ENCODE peak calls at places on chromosomes 7 and 10, in seven cellular contexts. D is NCI-H446; Y is mucosa of descending colon; G is NCI-H510A treated with DMSO at 0.1 percent for 48 hours; T is CD8-positive, alpha-beta memory T cell; S is SJSA1; H is A673. P is an unnamed sample.

GRCh38 chr7:107446988-107447387 is 22.9 kb upstream of the GPR22 start:
- DNase-seq in D (no peak), Y (no peak), G (no peak), T (no peak), S (no peak), H (no peak), P (peak; percentile 71)

GRCh38 chr10:29618341-29619171 is 16.2 kb downstream of the SVIL start:
- DNase-seq in D (no peak), Y (peak; percentile 71), G (peak; percentile 13), T (no peak), S (no peak), H (peak; percentile 47), P (peak; percentile 81)

GRCh38 chr10:109914966-109915365 is 8.3 kb downstream of the XPNPEP1 start:
- DNase-seq in D (no peak), Y (no peak), G (no peak), T (no peak), S (peak; percentile 55), H (peak; percentile 36), P (peak; percentile 91)

GRCh38 chr10:6171891-6172354 is 30.8 kb upstream of the PFKFB3 start:
- DNase-seq in D (peak; percentile 17), Y (no peak), G (no peak), T (no peak), S (peak; percentile 67), H (peak; percentile 88), P (no peak)

GRCh38 chr7:69714886-69715571 is 116.8 kb downstream of the AUTS2 start:
- DNase-seq in D (no peak), Y (no peak), G (no peak), T (no peak), S (no peak), H (no peak), P (no peak)

GRCh38 chr7:81361769-81362168 is 408.1 kb downstream of the HGF start:
- DNase-seq in D (no peak), Y (no peak), G (no peak), T (no peak), S (no peak), H (no peak), P (peak; percentile 8)

GRCh38 chr10:59757966-59758365 is 4.7 kb upstream of the MRLN start:
- DNase-seq in D (no peak), Y (no peak), G (no peak), T (no peak), S (peak; percentile 72), H (no peak), P (no peak)

GRCh38 chr10:4450981-4451501 is 375.0 kb upstream of the AKR1E2 start:
- DNase-seq in D (no peak), Y (no peak), G (no peak), T (no peak), S (no peak), H (peak; percentile 41), P (peak; percentile 81)

GRCh38 chr10:12333382-12334185 is 15.8 kb upstream of the CAMK1D start:
- DNase-seq in D (peak; percentile 91), Y (no peak), G (no peak), T (peak; percentile 12), S (peak; percentile 99), H (peak; percentile 89), P (peak; percentile 98)

GRCh38 chr10:11147723-11148122 is 130.1 kb downstream of the CELF2 start:
- DNase-seq in D (no peak), Y (no peak), G (no peak), T (no peak), S (no peak), H (no peak), P (no peak)

GRCh38 chr10:43942096-43942885 is 293.6 kb upstream of the ZNF32 start:
- DNase-seq in D (no peak), Y (no peak), G (no peak), T (no peak), S (no peak), H (no peak), P (no peak)

GRCh38 chr10:62045765-62046521 is 144.4 kb downstream of the ARID5B start:
- DNase-seq in D (peak; percentile 21), Y (no peak), G (no peak), T (no peak), S (peak; percentile 86), H (peak; percentile 80), P (no peak)

GRCh38 chr10:62076872-62077271 is 175.4 kb downstream of the ARID5B start:
- DNase-seq in D (no peak), Y (no peak), G (no peak), T (no peak), S (peak; percentile 77), H (no peak), P (peak; percentile 89)

GRCh38 chr7:72805526-72806494 is 22.2 kb downstream of the TYW1B start:
- DNase-seq in D (no peak), Y (no peak), G (no peak), T (no peak), S (no peak), H (peak; percentile 15), P (peak; percentile 40)

GRCh38 chr10:128628252-128628651 is 502.0 kb upstream of the MKI67 start:
- DNase-seq in D (no peak), Y (no peak), G (no peak), T (no peak), S (no peak), H (no peak), P (no peak)

GRCh38 chr7:85186521-85187241 is at the start of gene SEMA3D:
- DNase-seq in D (peak; percentile 83), Y (peak; percentile 72), G (peak; percentile 33), T (no peak), S (peak; percentile 85), H (peak; percentile 95), P (peak; percentile 86)

GRCh38 chr7:38425509-38425908 is 152.1 kb upstream of the TARP start:
- DNase-seq in D (no peak), Y (no peak), G (no peak), T (no peak), S (no peak), H (no peak), P (no peak)

GRCh38 chr7:135414850-135415439 is 95.0 kb downstream of the CNOT4 start:
- DNase-seq in D (peak; percentile 26), Y (no peak), G (no peak), T (no peak), S (peak; percentile 48), H (peak; percentile 64), P (peak; percentile 24)

GRCh38 chr10:48796846-48797245 is 112.2 kb downstream of the WDFY4 start:
- DNase-seq in D (no peak), Y (no peak), G (no peak), T (no peak), S (no peak), H (no peak), P (no peak)

GRCh38 chr10:112379635-112380296 is 5.8 kb downstream of the ACSL5 start:
- DNase-seq in D (no peak), Y (peak; percentile 19), G (no peak), T (no peak), S (no peak), H (no peak), P (no peak)

GRCh38 chr7:141362580-141363435 is 188.4 kb upstream of the AGK start:
- DNase-seq in D (peak; percentile 57), Y (no peak), G (no peak), T (no peak), S (peak; percentile 86), H (no peak), P (peak; percentile 47)

GRCh38 chr7:104943502-104944343 is 70.3 kb upstream of the KMT2E start:
- DNase-seq in D (no peak), Y (peak; percentile 81), G (peak; percentile 70), T (peak; percentile 47), S (peak; percentile 26), H (no peak), P (peak; percentile 68)

GRCh38 chr10:104028146-104028545 is 57.5 kb downstream of the COL17A1 start:
- DNase-seq in D (peak; percentile 1), Y (no peak), G (peak; percentile 26), T (no peak), S (no peak), H (peak; percentile 35), P (peak; percentile 46)

GRCh38 chr7:128974241-128974934 is 36.7 kb downstream of the IRF5 start:
- DNase-seq in D (no peak), Y (no peak), G (no peak), T (no peak), S (no peak), H (no peak), P (no peak)

GRCh38 chr10:3784510-3785250 is at the start of gene KLF6:
- DNase-seq in D (peak; percentile 40), Y (no peak), G (no peak), T (no peak), S (peak; percentile 80), H (peak; percentile 52), P (no peak)

GRCh38 chr10:44306762-44307161 is 78.1 kb downstream of the CXCL12 start:
- DNase-seq in D (no peak), Y (no peak), G (no peak), T (no peak), S (no peak), H (no peak), P (no peak)

P was measured in mammary epithelial cell.